ENCODE peak calls at places on chromosomes 5 and 9, in seven cellular contexts. F, T, J, E, O, M and Y are unnamed samples.

GRCh38 chr5:89343666-89344065 is 460.7 kb upstream of the MEF2C start:
- DNase-seq in F (peak), T (peak), J (no peak), E (no peak), O (no peak), M (peak), Y (no peak)

GRCh38 chr5:110013042-110013441 is 323.3 kb downstream of the MAN2A1 start:
- DNase-seq in F (no peak), T (no peak), J (no peak), E (no peak), O (no peak), M (no peak), Y (no peak)

GRCh38 chr9:107102011-107102410 is 181.1 kb upstream of the RAD23B start:
- DNase-seq in F (no peak), T (no peak), J (no peak), E (no peak), O (no peak), M (no peak), Y (no peak)

GRCh38 chr9:92706218-92706940 is 36.4 kb upstream of the IPPK start:
- DNase-seq in F (no peak), T (no peak), J (peak), E (peak), O (no peak), M (peak), Y (no peak)

GRCh38 chr5:57492632-57493031 is 10.0 kb upstream of the ACTBL2 start:
- DNase-seq in F (no peak), T (peak), J (no peak), E (no peak), O (no peak), M (no peak), Y (no peak)

GRCh38 chr5:34586117-34586885 is 69.8 kb upstream of the RAI14 start:
- DNase-seq in F (no peak), T (peak), J (no peak), E (peak), O (peak), M (no peak), Y (peak)

GRCh38 chr9:128550226-128550625 is 2.2 kb upstream of the SPTAN1 start:
- DNase-seq in F (no peak), T (no peak), J (no peak), E (no peak), O (no peak), M (no peak), Y (no peak)

GRCh38 chr5:37086466-37087178 is 162.6 kb downstream of the CPLANE1 start:
- DNase-seq in F (no peak), T (peak), J (no peak), E (no peak), O (peak), M (no peak), Y (peak)

GRCh38 chr9:134698587-134699342 is 57.2 kb downstream of the COL5A1 start:
- DNase-seq in F (peak), T (peak), J (peak), E (peak), O (peak), M (peak), Y (peak)

GRCh38 chr5:68395302-68395701 is 179.7 kb downstream of the PIK3R1 start:
- DNase-seq in F (no peak), T (no peak), J (no peak), E (no peak), O (no peak), M (no peak), Y (no peak)

GRCh38 chr9:103319979-103320378 is 324.8 kb downstream of the CYLC2 start:
- DNase-seq in F (no peak), T (no peak), J (peak), E (no peak), O (no peak), M (peak), Y (no peak)

GRCh38 chr9:128208386-128208785 is 5.2 kb downstream of the DNM1 start:
- DNase-seq in F (no peak), T (no peak), J (no peak), E (no peak), O (no peak), M (no peak), Y (peak)

GRCh38 chr9:94639996-94640376 is 668 bp upstream of the FBP1 start:
- DNase-seq in F (no peak), T (no peak), J (no peak), E (peak), O (no peak), M (no peak), Y (no peak)

GRCh38 chr9:134253596-134254205 is 72.6 kb upstream of the RXRA start:
- DNase-seq in F (no peak), T (no peak), J (no peak), E (no peak), O (peak), M (no peak), Y (peak)

GRCh38 chr5:16291894-16292293 is 112.3 kb upstream of the MARCHF11 start:
- DNase-seq in F (no peak), T (no peak), J (no peak), E (no peak), O (no peak), M (no peak), Y (no peak)

GRCh38 chr5:175418252-175418651 is 25.7 kb downstream of the DRD1 start:
- DNase-seq in F (no peak), T (no peak), J (no peak), E (no peak), O (no peak), M (no peak), Y (no peak)

GRCh38 chr9:1458503-1458902 is 408.3 kb downstream of the DMRT2 start:
- DNase-seq in F (no peak), T (peak), J (no peak), E (no peak), O (peak), M (no peak), Y (peak)

GRCh38 chr5:16791036-16791705 is 144.9 kb downstream of the MYO10 start:
- DNase-seq in F (no peak), T (peak), J (peak), E (peak), O (peak), M (peak), Y (peak)

GRCh38 chr5:107661038-107661649 is 9.6 kb downstream of the EFNA5 start:
- DNase-seq in F (no peak), T (no peak), J (no peak), E (no peak), O (no peak), M (peak), Y (no peak)

GRCh38 chr9:125750656-125751035 is 3.5 kb downstream of the PBX3 start:
- DNase-seq in F (no peak), T (no peak), J (no peak), E (no peak), O (peak), M (no peak), Y (no peak)

GRCh38 chr5:173884402-173885053 is 3.6 kb upstream of the CPEB4 start:
- DNase-seq in F (no peak), T (no peak), J (peak), E (peak), O (no peak), M (peak), Y (no peak)

GRCh38 chr9:84258371-84258770 is 82.2 kb downstream of the SLC28A3 start:
- DNase-seq in F (no peak), T (no peak), J (no peak), E (no peak), O (no peak), M (no peak), Y (no peak)

GRCh38 chr5:103408408-103408807 is 149.8 kb downstream of the MACIR start:
- DNase-seq in F (no peak), T (no peak), J (no peak), E (no peak), O (no peak), M (no peak), Y (no peak)

GRCh38 chr5:81675420-81675819 is 75.5 kb downstream of the SSBP2 start:
- DNase-seq in F (no peak), T (no peak), J (no peak), E (no peak), O (no peak), M (no peak), Y (no peak)

GRCh38 chr5:1934056-1934394 is 51.3 kb upstream of the IRX4 start:
- DNase-seq in F (no peak), T (no peak), J (no peak), E (no peak), O (no peak), M (no peak), Y (no peak)

GRCh38 chr9:698276-698675 is 143.2 kb upstream of the DMRT1 start:
- DNase-seq in F (no peak), T (peak), J (no peak), E (no peak), O (peak), M (no peak), Y (no peak)

GRCh38 chr9:106487256-106487655 is 375.7 kb upstream of the ZNF462 start:
- DNase-seq in F (no peak), T (no peak), J (no peak), E (no peak), O (no peak), M (no peak), Y (no peak)

GRCh38 chr9:80893190-80893589 is 796.2 kb downstream of the TLE1 start:
- DNase-seq in F (no peak), T (no peak), J (no peak), E (no peak), O (no peak), M (no peak), Y (no peak)

GRCh38 chr5:149345892-149346222 is 558 bp downstream of the GRPEL2 start:
- DNase-seq in F (no peak), T (peak), J (peak), E (peak), O (peak), M (peak), Y (peak)

GRCh38 chr9:15182755-15183154 is 124.3 kb downstream of the TTC39B start:
- DNase-seq in F (no peak), T (no peak), J (no peak), E (no peak), O (no peak), M (no peak), Y (no peak)

GRCh38 chr5:111691914-111692313 is 65.1 kb downstream of the NREP start:
- DNase-seq in F (no peak), T (no peak), J (no peak), E (no peak), O (peak), M (no peak), Y (no peak)

GRCh38 chr5:31408814-31409213 is 123.1 kb downstream of the DROSHA start:
- DNase-seq in F (no peak), T (peak), J (no peak), E (peak), O (peak), M (no peak), Y (peak)

GRCh38 chr5:29833394-29833793 is 1360.1 kb upstream of the CDH6 start:
- DNase-seq in F (no peak), T (no peak), J (no peak), E (no peak), O (no peak), M (no peak), Y (no peak)

GRCh38 chr5:422323-423232 is 20.4 kb upstream of the EXOC3 start:
- DNase-seq in F (no peak), T (no peak), J (no peak), E (no peak), O (no peak), M (no peak), Y (no peak)

GRCh38 chr5:72478684-72479083 is 28.5 kb downstream of the ZNF366 start:
- DNase-seq in F (no peak), T (no peak), J (no peak), E (no peak), O (peak), M (no peak), Y (no peak)

GRCh38 chr5:119393746-119394145 is 37.9 kb downstream of the TNFAIP8 start:
- DNase-seq in F (no peak), T (peak), J (no peak), E (no peak), O (peak), M (no peak), Y (no peak)

GRCh38 chr5:148186248-148187003 is 16.4 kb upstream of the SPINK6 start:
- DNase-seq in F (no peak), T (peak), J (no peak), E (no peak), O (peak), M (peak), Y (peak)

GRCh38 chr9:114097613-114098020 is 1.5 kb downstream of the KIF12 start:
- DNase-seq in F (no peak), T (no peak), J (no peak), E (no peak), O (no peak), M (no peak), Y (peak)

GRCh38 chr9:69877852-69878507 is 57.4 kb downstream of the CFAP95 start:
- DNase-seq in F (no peak), T (peak), J (peak), E (no peak), O (peak), M (peak), Y (no peak)
- TF ChIP-seq CTCF in F (peak), T (peak), J (peak), E (peak), O (peak), M (peak), Y (peak)

DNA sequence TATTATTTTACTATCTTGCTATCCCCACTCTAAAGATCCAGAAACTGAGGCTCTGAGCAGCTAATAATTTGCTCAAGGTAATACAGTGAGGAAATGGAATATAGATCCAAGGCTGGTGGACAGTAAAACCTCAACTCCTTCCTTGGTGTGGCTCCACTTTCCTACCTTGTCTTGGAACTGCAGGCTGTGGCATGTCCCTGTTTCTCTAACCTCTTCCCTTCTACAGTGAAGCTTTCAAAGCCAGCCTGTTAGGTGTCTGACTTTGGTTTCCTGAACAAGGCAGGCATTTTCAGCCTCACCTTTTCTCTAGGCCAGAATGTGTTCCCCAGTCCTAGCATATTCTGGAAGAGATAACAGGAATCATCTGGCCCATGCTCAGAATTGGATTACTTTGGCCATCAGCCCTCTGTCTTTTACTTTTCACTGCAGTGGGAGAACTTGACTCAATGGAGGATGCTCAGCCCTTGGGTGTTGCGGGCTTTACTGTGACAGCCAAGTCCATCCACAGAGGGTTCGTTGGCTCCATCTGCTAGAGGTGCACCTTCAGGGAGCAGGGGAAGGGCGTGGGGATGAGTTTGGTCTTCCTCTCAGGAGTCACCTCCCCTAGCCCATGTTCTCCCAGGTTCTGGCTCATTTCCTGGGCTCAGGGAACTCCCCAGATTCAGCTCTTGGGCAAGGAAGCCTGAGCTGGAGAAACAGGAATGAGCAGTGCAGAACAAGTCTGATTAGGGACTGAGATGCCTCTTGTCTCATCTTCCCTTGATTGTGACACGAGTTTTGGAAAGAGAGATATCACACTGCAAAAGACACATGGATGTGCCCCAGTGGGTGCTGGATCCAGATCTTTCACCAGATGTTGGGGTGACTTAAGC is 1.1 kb downstream of the NIPAL4 start:
- DNase-seq in F (no peak), T (no peak), J (no peak), E (no peak), O (no peak), M (no peak), Y (no peak)
- H3K4me3 ChIP-seq in F (no peak), T (no peak), J (no peak), E (no peak), O (no peak), M (no peak), Y (no peak)

DNA sequence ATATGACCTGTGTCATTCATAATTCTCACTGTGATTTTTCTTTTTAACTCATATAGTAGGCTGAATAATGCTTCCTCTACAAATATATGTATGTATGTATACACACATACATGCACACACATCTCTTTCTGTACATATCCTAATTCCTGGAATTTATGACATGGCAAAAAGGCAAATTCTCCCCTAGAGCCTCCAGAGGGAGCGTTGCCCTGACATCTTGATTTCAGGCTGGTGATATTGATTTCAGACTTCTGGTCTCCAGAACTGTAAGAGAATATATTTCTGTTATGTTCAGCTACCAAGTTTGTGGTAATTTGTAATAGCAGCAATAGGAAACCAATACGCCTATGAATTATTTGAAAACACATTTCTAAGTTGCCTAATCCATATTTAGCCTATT is 166.6 kb upstream of the GAS1 start:
- DNase-seq in F (no peak), T (no peak), J (no peak), E (no peak), O (no peak), M (no peak), Y (peak)
- TF ChIP-seq CTCF in F (no peak), T (peak), J (no peak), E (no peak), O (no peak), M (no peak), Y (no peak)

DNA sequence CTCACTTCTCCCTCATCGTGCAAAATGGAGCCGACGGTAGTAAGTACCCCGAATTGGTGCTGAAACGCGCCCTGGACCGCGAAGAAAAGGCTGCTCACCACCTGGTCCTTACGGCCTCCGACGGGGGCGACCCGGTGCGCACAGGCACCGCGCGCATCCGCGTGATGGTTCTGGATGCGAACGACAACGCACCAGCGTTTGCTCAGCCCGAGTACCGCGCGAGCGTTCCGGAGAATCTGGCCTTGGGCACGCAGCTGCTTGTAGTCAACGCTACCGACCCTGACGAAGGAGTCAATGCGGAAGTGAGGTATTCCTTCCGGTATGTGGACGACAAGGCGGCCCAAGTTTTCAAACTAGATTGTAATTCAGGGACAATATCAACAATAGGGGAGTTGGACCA is 979 bp downstream of the PCDHGA12 start:
- DNase-seq in F (no peak), T (peak), J (no peak), E (no peak), O (peak), M (peak), Y (peak)
- H3K4me3 ChIP-seq in F (peak), T (peak), J (no peak), E (no peak), O (peak), M (peak), Y (peak)

DNA sequence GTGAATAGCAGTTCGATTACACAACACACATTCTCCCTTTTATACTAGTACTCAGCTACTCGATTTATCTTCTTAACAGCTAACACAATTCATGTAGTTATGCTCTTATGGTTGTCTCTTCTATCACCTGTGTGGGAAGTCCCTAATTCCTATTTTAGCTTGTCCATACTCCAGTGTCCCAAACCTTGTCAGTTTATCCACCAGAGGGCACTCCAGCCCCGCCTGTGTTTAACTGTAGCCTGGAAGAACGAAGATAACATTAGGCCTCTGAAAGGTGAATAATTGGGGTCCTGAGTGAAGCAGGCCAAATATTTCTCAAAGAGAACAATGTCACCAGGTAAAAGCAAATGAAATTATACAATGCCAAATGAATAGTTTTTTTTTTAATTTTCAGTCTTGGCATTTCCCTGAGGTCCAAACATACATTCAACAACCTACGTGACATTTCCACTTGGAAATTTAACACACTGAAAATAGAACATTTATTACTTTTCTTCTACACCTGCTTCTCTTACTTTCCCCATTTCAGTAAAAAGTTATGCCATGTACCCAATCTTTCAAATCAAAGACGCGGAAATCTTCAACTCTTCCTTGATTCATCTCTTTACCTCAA is 560.7 kb downstream of the HTR1A start:
- DNase-seq in F (peak), T (peak), J (peak), E (peak), O (peak), M (peak), Y (peak)
- TF ChIP-seq CTCF in F (peak), T (peak), J (peak), E (peak), O (peak), M (peak), Y (peak)

GRCh38 chr5:179805529-179806249 is 977 bp downstream of the MGAT4B start:
- DNase-seq in F (no peak), T (no peak), J (peak), E (peak), O (no peak), M (peak), Y (peak)
- H3K4me3 ChIP-seq in F (peak), T (peak), J (peak), E (peak), O (peak), M (peak), Y (peak)

GRCh38 chr9:136132500-136133050 is 13.9 kb upstream of the TMEM250 start:
- DNase-seq in F (no peak), T (no peak), J (no peak), E (no peak), O (no peak), M (no peak), Y (no peak)

GRCh38 chr9:136131629-136132499 is 13.2 kb upstream of the TMEM250 start:
- DNase-seq in F (no peak), T (no peak), J (no peak), E (no peak), O (no peak), M (no peak), Y (no peak)

GRCh38 chr9:136133959-136134484 is 15.3 kb upstream of the TMEM250 start:
- DNase-seq in F (no peak), T (no peak), J (no peak), E (no peak), O (no peak), M (no peak), Y (no peak)

GRCh38 chr9:136135326-136136126 is 16.9 kb upstream of the TMEM250 start:
- DNase-seq in F (no peak), T (no peak), J (no peak), E (peak), O (no peak), M (no peak), Y (no peak)

GRCh38 chr9:136133191-136133958 is 14.7 kb upstream of the TMEM250 start:
- DNase-seq in F (no peak), T (no peak), J (no peak), E (no peak), O (no peak), M (no peak), Y (peak)
- TF ChIP-seq CTCF in F (no peak), T (peak), J (peak), E (no peak), O (peak), M (peak), Y (peak)